ENCODE peak calls at places on chromosomes 7 and 10, in nine cellular contexts. S is cardiac fibroblast; W is CD8-positive, alpha-beta T cell; Q is suprapubic skin; P is astrocyte; U is fibroblast of lung; X is A549; K is neural crest cell; Y is HFF-Myc. N is an unnamed sample.

GRCh38 chr7:149103424-149103823 is 12.9 kb upstream of the ZNF786 start:
- DNase-seq in S (no peak), W (no peak), Q (no peak), P (no peak), U (no peak), X (no peak), K (no peak), Y (no peak), N (no peak)

GRCh38 chr10:5094265-5095205 is at the start of gene AKR1C3:
- DNase-seq in S (peak), W (no peak), Q (no peak), P (peak), U (peak), X (peak), K (no peak), Y (peak), N (no peak)

GRCh38 chr10:58152698-58153263 is 114.9 kb downstream of the IPMK start:
- DNase-seq in S (peak), W (no peak), Q (no peak), P (peak), U (peak), X (no peak), K (peak), Y (peak), N (peak)

GRCh38 chr7:151684408-151685175 is 164.9 kb upstream of the RHEB start:
- DNase-seq in S (no peak), W (no peak), Q (no peak), P (no peak), U (no peak), X (no peak), K (no peak), Y (no peak), N (no peak)

GRCh38 chr7:157027568-157028527 is 17.4 kb upstream of the MNX1 start:
- DNase-seq in S (no peak), W (no peak), Q (peak), P (no peak), U (no peak), X (no peak), K (no peak), Y (no peak), N (no peak)

GRCh38 chr7:137146996-137147720 is 196.4 kb downstream of the PTN start:
- DNase-seq in S (no peak), W (no peak), Q (no peak), P (peak), U (no peak), X (no peak), K (no peak), Y (no peak), N (no peak)

GRCh38 chr7:85175217-85175616 is 11.6 kb downstream of the SEMA3D start:
- DNase-seq in S (peak), W (no peak), Q (no peak), P (peak), U (no peak), X (no peak), K (no peak), Y (no peak), N (no peak)

GRCh38 chr7:105890290-105890997 is 14.0 kb upstream of the ATXN7L1 start:
- DNase-seq in S (no peak), W (no peak), Q (no peak), P (peak), U (peak), X (no peak), K (no peak), Y (no peak), N (no peak)

GRCh38 chr10:35324196-35324595 is 12.1 kb upstream of the CCNY start:
- DNase-seq in S (no peak), W (no peak), Q (no peak), P (peak), U (no peak), X (no peak), K (no peak), Y (no peak), N (no peak)

GRCh38 chr7:23268746-23269145 is 22.2 kb downstream of the GPNMB start:
- DNase-seq in S (no peak), W (no peak), Q (no peak), P (peak), U (no peak), X (no peak), K (no peak), Y (no peak), N (no peak)

GRCh38 chr7:20229652-20230500 is 12.7 kb upstream of the MACC1 start:
- DNase-seq in S (peak), W (no peak), Q (no peak), P (peak), U (peak), X (no peak), K (no peak), Y (peak), N (no peak)

GRCh38 chr10:113020838-113021237 is 70.8 kb downstream of the TCF7L2 start:
- DNase-seq in S (no peak), W (no peak), Q (no peak), P (no peak), U (no peak), X (no peak), K (no peak), Y (no peak), N (no peak)

GRCh38 chr7:47937065-47937687 is 11.1 kb downstream of the PKD1L1 start:
- DNase-seq in S (no peak), W (no peak), Q (no peak), P (no peak), U (no peak), X (no peak), K (no peak), Y (no peak), N (peak)

GRCh38 chr7:7122701-7123281 is 59.6 kb upstream of the C1GALT1 start:
- DNase-seq in S (peak), W (no peak), Q (no peak), P (peak), U (peak), X (no peak), K (no peak), Y (no peak), N (no peak)

GRCh38 chr10:49169776-49170175 is 18.4 kb downstream of the TMEM273 start:
- DNase-seq in S (no peak), W (no peak), Q (no peak), P (no peak), U (no peak), X (no peak), K (no peak), Y (no peak), N (no peak)

GRCh38 chr7:4738711-4739527 is 36.5 kb upstream of the AP5Z1 start:
- DNase-seq in S (peak), W (no peak), Q (no peak), P (peak), U (peak), X (peak), K (peak), Y (peak), N (peak)

GRCh38 chr7:73602721-73603651 is 21.3 kb downstream of the MLXIPL start:
- DNase-seq in S (no peak), W (no peak), Q (no peak), P (no peak), U (no peak), X (no peak), K (no peak), Y (no peak), N (no peak)

GRCh38 chr7:107103369-107103768 is 58.9 kb downstream of the PRKAR2B start:
- DNase-seq in S (no peak), W (no peak), Q (no peak), P (peak), U (no peak), X (no peak), K (peak), Y (no peak), N (no peak)

GRCh38 chr7:124662937-124663336 is 102.7 kb downstream of the GPR37 start:
- DNase-seq in S (no peak), W (no peak), Q (no peak), P (no peak), U (peak), X (no peak), K (no peak), Y (no peak), N (no peak)

GRCh38 chr10:98418596-98419265 is 3.7 kb upstream of the PYROXD2 start:
- DNase-seq in S (no peak), W (no peak), Q (no peak), P (no peak), U (no peak), X (no peak), K (no peak), Y (no peak), N (no peak)

GRCh38 chr10:14613570-14613918 is 161.2 kb downstream of the FAM107B start:
- DNase-seq in S (no peak), W (no peak), Q (no peak), P (no peak), U (no peak), X (no peak), K (no peak), Y (no peak), N (no peak)

GRCh38 chr7:30159698-30160143 is 24.9 kb downstream of the MTURN start:
- DNase-seq in S (peak), W (no peak), Q (no peak), P (peak), U (peak), X (no peak), K (no peak), Y (no peak), N (peak)

GRCh38 chr7:38524786-38525185 is 106.4 kb downstream of the AMPH start:
- DNase-seq in S (no peak), W (no peak), Q (no peak), P (peak), U (no peak), X (no peak), K (no peak), Y (no peak), N (no peak)

GRCh38 chr7:35624299-35625186 is 70.4 kb downstream of the HERPUD2 start:
- DNase-seq in S (peak), W (no peak), Q (no peak), P (no peak), U (peak), X (peak), K (peak), Y (peak), N (peak)

GRCh38 chr10:70267161-70267933 is 16.5 kb downstream of the NPFFR1 start:
- DNase-seq in S (peak), W (no peak), Q (no peak), P (peak), U (peak), X (peak), K (no peak), Y (peak), N (peak)

GRCh38 chr7:44101966-44102845 is 1.9 kb upstream of the AEBP1 start:
- DNase-seq in S (peak), W (no peak), Q (no peak), P (peak), U (peak), X (no peak), K (no peak), Y (peak), N (no peak)

GRCh38 chr7:17991866-17992648 is 35.6 kb downstream of the PRPS1L1 start:
- DNase-seq in S (peak), W (no peak), Q (no peak), P (no peak), U (no peak), X (no peak), K (no peak), Y (no peak), N (no peak)

GRCh38 chr10:48896756-48897437 is 42.7 kb downstream of the LRRC18 start:
- DNase-seq in S (no peak), W (no peak), Q (peak), P (no peak), U (no peak), X (no peak), K (no peak), Y (no peak), N (no peak)

DNA sequence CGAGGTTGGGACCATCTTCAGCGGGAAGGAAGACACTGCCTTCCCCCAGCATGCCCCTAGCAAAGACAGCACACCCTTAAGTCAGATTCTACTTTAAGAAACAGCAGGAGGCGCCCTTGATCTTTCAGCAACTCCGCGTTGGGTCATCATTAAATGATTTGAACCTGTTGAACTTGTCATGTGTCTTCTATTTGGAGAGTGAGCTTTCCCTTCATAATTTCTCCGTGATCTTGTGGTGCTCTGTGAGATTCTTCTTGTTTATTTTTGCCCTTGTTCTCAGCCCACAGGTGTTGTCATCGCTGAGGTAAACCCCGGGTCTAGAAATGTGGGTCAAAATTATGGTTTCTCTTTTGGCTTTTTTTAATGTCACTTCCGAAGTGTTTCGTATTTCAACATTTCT is 49.5 kb upstream of the PITRM1 start:
- DNase-seq in S (no peak), W (no peak), Q (peak), P (peak), U (peak), X (no peak), K (no peak), Y (no peak), N (no peak)
- TF ChIP-seq CTCF in S (peak), W (no peak), Q (no peak), P (no peak), U (peak), X (peak), K (peak), Y (peak), N (peak)

DNA sequence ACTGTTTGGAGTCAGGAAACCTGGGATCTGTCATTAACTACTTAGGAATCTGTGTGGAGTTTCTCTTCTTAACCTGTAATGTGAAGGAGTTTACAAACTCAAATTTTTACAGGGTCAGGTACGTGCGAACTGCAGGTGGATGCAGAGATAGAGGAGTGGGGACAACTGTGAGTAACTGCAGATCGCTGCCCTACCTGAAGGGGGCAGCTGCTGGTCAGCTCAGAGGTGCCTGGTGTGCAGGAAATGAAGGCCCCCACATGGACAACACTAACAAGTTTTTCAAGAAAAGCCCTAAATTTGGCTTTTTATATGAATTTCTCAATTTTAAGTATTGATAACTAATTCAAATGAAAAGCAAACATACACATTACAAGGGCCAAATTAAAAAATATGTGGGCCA is 380.0 kb downstream of the REEP3 start:
- DNase-seq in S (no peak), W (no peak), Q (no peak), P (no peak), U (no peak), X (no peak), K (no peak), Y (no peak), N (no peak)
- TF ChIP-seq CTCF in S (peak), W (no peak), Q (no peak), P (no peak), U (peak), X (no peak), K (peak), Y (peak), N (peak)

GRCh38 chr7:49187543-49188268 is 263.4 kb downstream of the CDC14C start:
- DNase-seq in S (no peak), W (no peak), Q (no peak), P (no peak), U (no peak), X (no peak), K (no peak), Y (no peak), N (no peak)
- TF ChIP-seq CTCF in S (no peak), W (no peak), Q (no peak), P (no peak), U (no peak), X (no peak), K (no peak), Y (no peak), N (no peak)

GRCh38 chr7:69757528-69757927 is 159.3 kb downstream of the AUTS2 start:
- DNase-seq in S (no peak), W (no peak), Q (no peak), P (no peak), U (no peak), X (no peak), K (no peak), Y (no peak), N (no peak)
- TF ChIP-seq CTCF in S (no peak), W (no peak), Q (no peak), P (no peak), U (no peak), X (no peak), K (no peak), Y (no peak), N (no peak)

DNA sequence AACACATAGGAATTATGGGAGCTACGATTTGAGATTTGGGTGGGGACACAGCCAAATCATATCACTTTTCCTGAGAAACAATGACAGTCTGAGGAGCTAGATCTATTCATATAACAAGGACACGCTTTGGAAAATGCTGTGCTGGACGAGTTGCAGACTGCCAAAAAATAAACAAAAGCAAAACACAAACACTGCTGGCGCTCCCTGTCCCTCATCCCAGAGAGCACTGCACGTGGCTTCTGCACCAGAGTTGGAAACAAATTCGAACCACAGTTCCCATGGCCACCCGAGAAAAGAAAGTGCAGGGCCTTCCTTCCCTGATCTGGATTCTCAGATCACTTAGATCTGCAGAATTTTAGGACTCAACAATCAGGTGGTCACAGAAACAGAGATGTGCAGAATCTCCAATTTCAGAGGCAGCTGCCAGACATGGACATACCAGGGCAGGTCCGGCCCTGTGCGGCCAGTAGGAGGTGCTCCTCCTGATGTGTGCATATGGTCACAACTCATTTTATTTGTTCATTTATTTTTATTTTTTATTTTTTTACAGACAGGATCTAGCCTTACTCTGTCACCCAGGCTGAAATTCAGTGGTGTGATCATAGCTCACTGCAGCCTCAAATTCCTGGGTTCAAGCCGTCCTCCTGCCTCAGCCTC is 35.1 kb upstream of the ECHDC3 start:
- DNase-seq in S (no peak), W (no peak), Q (no peak), P (no peak), U (no peak), X (no peak), K (no peak), Y (no peak), N (no peak)
- TF ChIP-seq CTCF in S (no peak), W (no peak), Q (no peak), P (peak), U (no peak), X (no peak), K (no peak), Y (peak), N (no peak)

N was measured in nephron progenitor cell.